ENCODE peak calls at places on chromosomes 13 and 19, in four cellular contexts. One of them, this sample, is unnamed.

GRCh38 chr13:47886314-47886713 is 114.8 kb downstream of the SUCLA2 start:
- DNase-seq in Calu3: no peak
- DNase-seq in stomach: no peak
- DNase-seq in ovary: no peak
- DNase-seq in this sample: no peak

GRCh38 chr19:14767466-14767971 is 10.8 kb downstream of the ADGRE2 start:
- DNase-seq in ovary: no peak
- DNase-seq in stomach: peak
- DNase-seq in Calu3: no peak
- DNase-seq in this sample: no peak

GRCh38 chr19:6100284-6100915 is 9.9 kb downstream of the RFX2 start:
- DNase-seq in stomach: no peak
- DNase-seq in Calu3: no peak
- DNase-seq in ovary: no peak
- DNase-seq in this sample: no peak

GRCh38 chr19:47264629-47265028 is 8.3 kb downstream of the CCDC9 start:
- DNase-seq in stomach: no peak
- DNase-seq in Calu3: no peak
- DNase-seq in ovary: no peak
- DNase-seq in this sample: no peak

GRCh38 chr13:45316996-45317395 is 24.0 kb downstream of the TPT1 start:
- DNase-seq in ovary: no peak
- DNase-seq in stomach: no peak
- DNase-seq in Calu3: no peak
- DNase-seq in this sample: no peak

GRCh38 chr13:105979131-105979530 is 556.3 kb downstream of the EFNB2 start:
- DNase-seq in stomach: no peak
- DNase-seq in Calu3: no peak
- DNase-seq in ovary: no peak
- DNase-seq in this sample: no peak

GRCh38 chr19:47071731-47072130 is 23.3 kb upstream of the TMEM160 start:
- DNase-seq in Calu3: no peak
- DNase-seq in stomach: no peak
- DNase-seq in ovary: no peak
- DNase-seq in this sample: no peak

GRCh38 chr13:19960673-19961015 is 2.1 kb downstream of the ZMYM2 start:
- DNase-seq in Calu3: no peak
- DNase-seq in stomach: no peak
- DNase-seq in ovary: no peak
- DNase-seq in this sample: no peak

GRCh38 chr19:2702170-2703076 is at the start of gene GNG7:
- DNase-seq in stomach: peak
- DNase-seq in Calu3: peak
- DNase-seq in ovary: peak
- DNase-seq in this sample: peak

GRCh38 chr19:8206147-8207087 is 2.8 kb upstream of the CERS4 start:
- DNase-seq in Calu3: no peak
- DNase-seq in ovary: no peak
- DNase-seq in stomach: peak
- DNase-seq in this sample: no peak

GRCh38 chr13:42654212-42654611 is 80.3 kb downstream of the TNFSF11 start:
- DNase-seq in ovary: no peak
- DNase-seq in Calu3: no peak
- DNase-seq in stomach: no peak
- DNase-seq in this sample: no peak

GRCh38 chr13:110415669-110416068 is 108.6 kb downstream of the COL4A2 start:
- DNase-seq in stomach: no peak
- DNase-seq in ovary: no peak
- DNase-seq in Calu3: peak
- DNase-seq in this sample: no peak

GRCh38 chr19:32749361-32749760 is 29.8 kb downstream of the TDRD12 start:
- DNase-seq in Calu3: no peak
- DNase-seq in ovary: no peak
- DNase-seq in stomach: no peak
- DNase-seq in this sample: no peak

GRCh38 chr19:32750441-32751055 is 31.0 kb downstream of the TDRD12 start:
- DNase-seq in Calu3: no peak
- DNase-seq in stomach: no peak
- DNase-seq in ovary: no peak
- DNase-seq in this sample: no peak

GRCh38 chr19:32751066-32751465 is 31.5 kb downstream of the TDRD12 start:
- DNase-seq in stomach: no peak
- DNase-seq in ovary: no peak
- DNase-seq in Calu3: no peak
- DNase-seq in this sample: no peak

GRCh38 chr19:32748948-32749347 is 29.4 kb downstream of the TDRD12 start:
- DNase-seq in ovary: no peak
- DNase-seq in Calu3: no peak
- DNase-seq in stomach: no peak
- DNase-seq in this sample: no peak

DNA sequence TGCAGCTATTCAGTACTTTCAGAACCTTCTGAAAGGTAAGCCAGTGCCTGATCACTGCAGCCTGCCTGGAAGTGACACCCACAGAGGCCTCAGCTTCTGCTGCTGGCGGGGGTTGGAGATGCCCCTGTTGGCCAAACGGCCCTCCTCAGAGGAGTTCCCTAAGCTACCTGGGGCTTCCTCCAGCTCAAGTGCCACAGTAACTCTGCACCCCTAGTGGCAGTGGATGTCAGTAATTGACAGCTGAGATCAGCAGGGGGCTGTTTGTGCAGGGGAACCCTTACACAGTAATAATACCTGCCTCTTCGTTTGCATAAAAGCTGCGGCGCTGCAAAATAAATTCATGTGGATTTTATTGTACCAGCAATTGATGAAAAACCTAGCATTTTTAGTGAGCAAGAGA is 28.9 kb downstream of the TDRD12 start:
- DNase-seq in ovary: no peak
- DNase-seq in stomach: no peak
- DNase-seq in Calu3: peak
- DNase-seq in this sample: no peak
- TF ChIP-seq CTCF in ovary: no peak
- TF ChIP-seq CTCF in stomach: no peak
- TF ChIP-seq CTCF in Calu3: no peak
- TF ChIP-seq CTCF in this sample: peak

GRCh38 chr19:51111606-51112005 is 3.4 kb upstream of the CTU1 start:
- DNase-seq in Calu3: peak
- DNase-seq in stomach: no peak
- DNase-seq in ovary: no peak
- DNase-seq in this sample: no peak
- TF ChIP-seq CTCF in Calu3: peak
- TF ChIP-seq CTCF in stomach: no peak
- TF ChIP-seq CTCF in ovary: no peak
- TF ChIP-seq CTCF in this sample: peak

DNA sequence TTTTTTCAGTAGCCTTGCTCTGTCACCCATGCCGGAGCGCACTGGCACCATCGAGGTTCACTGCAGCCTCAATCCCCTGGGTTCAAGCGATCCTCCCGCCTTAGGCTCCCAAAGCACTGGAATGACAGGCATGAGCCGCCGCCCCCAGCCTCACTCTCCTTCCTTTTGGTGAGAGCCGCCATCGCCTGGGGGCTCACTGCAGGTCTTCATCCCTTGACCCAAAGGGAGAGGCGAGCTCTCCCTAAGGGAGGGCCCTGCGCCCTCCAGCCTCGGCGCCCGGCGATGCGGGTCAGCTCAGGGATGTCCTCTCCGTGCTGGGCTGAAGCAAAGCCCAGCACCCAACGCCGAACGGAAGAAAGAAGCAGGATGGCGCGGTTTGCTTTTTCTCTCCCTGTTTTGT is 23.2 kb upstream of the ZBTB7A start:
- DNase-seq in Calu3: no peak
- DNase-seq in stomach: no peak
- DNase-seq in ovary: no peak
- DNase-seq in this sample: no peak
- TF ChIP-seq CTCF in Calu3: no peak
- TF ChIP-seq CTCF in stomach: no peak
- TF ChIP-seq CTCF in ovary: no peak
- TF ChIP-seq CTCF in this sample: no peak

GRCh38 chr19:57888494-57889231 is at the start of gene ZNF814:
- DNase-seq in ovary: peak
- DNase-seq in Calu3: no peak
- DNase-seq in stomach: peak
- DNase-seq in this sample: peak
- TF ChIP-seq CTCF in ovary: no peak
- TF ChIP-seq CTCF in Calu3: no peak
- TF ChIP-seq CTCF in stomach: no peak
- TF ChIP-seq CTCF in this sample: peak

DNA sequence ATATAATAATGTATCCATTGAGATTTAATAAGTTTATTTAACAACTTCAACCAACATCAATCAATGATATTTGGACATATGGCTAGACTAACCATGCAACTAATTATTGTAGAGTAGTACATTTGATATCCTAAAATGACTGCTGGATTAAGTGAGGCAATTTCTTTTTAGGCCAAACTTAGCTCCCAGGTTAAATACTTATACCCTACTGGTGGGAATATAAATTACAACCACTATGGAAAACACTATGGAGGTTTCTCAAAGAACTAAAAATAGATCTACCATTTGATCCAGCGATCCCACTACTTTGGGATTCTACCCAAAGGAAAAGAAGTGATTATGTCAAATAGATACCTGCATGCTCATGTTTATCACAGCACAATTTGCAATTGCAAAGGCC is 345.8 kb downstream of the RBM26 start:
- DNase-seq in stomach: no peak
- DNase-seq in Calu3: no peak
- DNase-seq in ovary: no peak
- DNase-seq in this sample: no peak
- TF ChIP-seq CTCF in stomach: no peak
- TF ChIP-seq CTCF in Calu3: no peak
- TF ChIP-seq CTCF in ovary: no peak
- TF ChIP-seq CTCF in this sample: no peak